ENCODE peak calls at places on chromosome 2, in seven cellular contexts. A, L, Y, R, J, G and K are unnamed samples.

GRCh38 chr2:212147921-212148513 is 390.6 kb downstream of the ERBB4 start:
- DNase-seq in A (no peak), L (peak; percentile 1), Y (no peak), R (no peak), J (peak; percentile 50), G (peak; percentile 31), K (no peak)

GRCh38 chr2:187233811-187234210 is 214.2 kb downstream of the CALCRL start:
- DNase-seq in A (no peak), L (no peak), Y (no peak), R (no peak), J (no peak), G (no peak), K (no peak)

GRCh38 chr2:144524190-144524957 is 4.5 kb upstream of the ZEB2 start:
- DNase-seq in A (no peak), L (no peak), Y (peak; percentile 90), R (peak; percentile 71), J (no peak), G (no peak), K (peak; percentile 85)

GRCh38 chr2:208135794-208136369 is 6.3 kb upstream of the CRYGC start:
- DNase-seq in A (no peak), L (no peak), Y (no peak), R (no peak), J (peak; percentile 23), G (no peak), K (no peak)

GRCh38 chr2:236618370-236618769 is 48.7 kb downstream of the ACKR3 start:
- DNase-seq in A (no peak), L (no peak), Y (no peak), R (no peak), J (peak; percentile 60), G (no peak), K (peak; percentile 36)

GRCh38 chr2:27408601-27409320 is 630 bp downstream of the PPM1G start:
- DNase-seq in A (no peak), L (no peak), Y (no peak), R (no peak), J (peak; percentile 44), G (peak; percentile 45), K (peak; percentile 25)

GRCh38 chr2:73952499-73953446 is 26.1 kb downstream of the DGUOK start:
- DNase-seq in A (no peak), L (peak; percentile 64), Y (no peak), R (no peak), J (peak; percentile 21), G (peak; percentile 50), K (no peak)

GRCh38 chr2:118224888-118225264 is 136.6 kb downstream of the INSIG2 start:
- DNase-seq in A (no peak), L (no peak), Y (peak; percentile 42), R (no peak), J (no peak), G (no peak), K (peak; percentile 93)

DNA sequence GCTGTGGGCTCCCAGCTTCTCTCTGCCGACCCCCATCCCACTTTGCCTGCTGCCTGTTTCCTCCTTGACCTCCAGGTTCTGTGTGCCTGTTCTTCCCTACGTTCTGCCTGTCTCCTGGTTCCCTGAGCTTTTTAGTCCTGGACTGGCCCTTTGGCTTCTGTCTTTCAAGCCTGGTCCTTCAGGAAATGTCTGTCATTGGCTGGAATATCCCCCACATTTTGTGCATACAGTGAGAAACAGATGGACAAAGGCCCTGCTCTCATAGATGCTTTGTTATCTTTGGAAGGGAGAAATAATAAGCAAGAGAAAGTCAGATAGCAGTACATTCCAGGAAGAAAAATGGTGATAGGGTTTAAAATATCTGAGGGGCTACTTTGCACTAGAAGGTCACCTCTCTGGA is 5.7 kb downstream of the MGAT5 start:
- DNase-seq in A (no peak), L (peak; percentile 14), Y (no peak), R (no peak), J (no peak), G (no peak), K (no peak)
- H3K9ac ChIP-seq in A (no peak overlapping the region), L (no peak overlapping the region), Y (no peak overlapping the region), R (no peak overlapping the region), J (no peak overlapping the region), G (no peak overlapping the region), K (no peak overlapping the region)

GRCh38 chr2:233059797-233060499 is at the start of gene INPP5D:
- DNase-seq in A (no peak), L (no peak), Y (no peak), R (no peak), J (no peak), G (no peak), K (no peak)

GRCh38 chr2:233061591-233062446 is 1.7 kb downstream of the INPP5D start:
- DNase-seq in A (no peak), L (peak; percentile 16), Y (peak; percentile 56), R (no peak), J (no peak), G (peak; percentile 60), K (peak; percentile 62)

GRCh38 chr2:233060500-233061006 is 411 bp downstream of the INPP5D start:
- DNase-seq in A (no peak), L (no peak), Y (no peak), R (no peak), J (no peak), G (no peak), K (no peak)

GRCh38 chr2:233062447-233062842 is 2.3 kb downstream of the INPP5D start:
- DNase-seq in A (no peak), L (no peak), Y (no peak), R (no peak), J (no peak), G (no peak), K (no peak)

GRCh38 chr2:233061007-233061590 is 957 bp downstream of the INPP5D start:
- DNase-seq in A (no peak), L (no peak), Y (no peak), R (no peak), J (no peak), G (no peak), K (no peak)
- H2AK5ac ChIP-seq in A (no peak overlapping the region), L (no peak overlapping the region), Y (no peak overlapping the region), R (no peak overlapping the region), J (no peak overlapping the region), G (no peak overlapping the region), K (no peak overlapping the region)

GRCh38 chr2:134144081-134144596 is 109.7 kb upstream of the MGAT5 start:
- DNase-seq in A (no peak), L (no peak), Y (no peak), R (no peak), J (no peak), G (no peak), K (peak; percentile 81)

GRCh38 chr2:134141598-134142340 is 112.1 kb upstream of the MGAT5 start:
- DNase-seq in A (no peak), L (no peak), Y (peak; percentile 65), R (no peak), J (peak; percentile 48), G (no peak), K (peak; percentile 92)

GRCh38 chr2:134142341-134142738 is 111.5 kb upstream of the MGAT5 start:
- DNase-seq in A (no peak), L (no peak), Y (no peak), R (no peak), J (no peak), G (no peak), K (no peak)

GRCh38 chr2:134143568-134143967 is 110.3 kb upstream of the MGAT5 start:
- DNase-seq in A (no peak), L (no peak), Y (no peak), R (no peak), J (no peak), G (no peak), K (no peak)

DNA sequence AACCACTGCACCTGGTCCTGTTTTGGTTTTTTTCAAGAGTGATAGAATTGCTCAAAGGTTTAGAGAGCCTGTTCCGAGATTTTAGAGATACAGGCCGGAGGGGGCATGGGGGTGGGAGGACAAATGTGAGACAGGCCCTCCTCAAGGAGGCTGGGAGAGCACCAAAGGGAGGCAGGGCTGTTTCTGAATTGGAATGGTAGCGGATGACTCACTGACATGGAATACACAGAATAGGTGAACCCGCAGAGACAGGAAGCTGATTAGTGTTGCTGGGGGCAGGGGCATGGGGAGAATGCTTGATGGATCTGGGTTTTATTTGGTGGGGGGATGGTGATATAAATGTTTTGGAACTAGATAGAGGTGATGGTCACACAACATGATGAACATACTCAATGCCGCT is 111.0 kb upstream of the MGAT5 start:
- DNase-seq in A (no peak), L (peak; percentile 39), Y (no peak), R (no peak), J (peak; percentile 79), G (no peak), K (peak; percentile 95)
- H3K27ac ChIP-seq in A (no peak overlapping the region), L (no peak overlapping the region), Y (no peak overlapping the region), R (no peak overlapping the region), J (no peak overlapping the region), G (peak overlapping the region; percentile 7), K (peak overlapping the region; percentile 46)

GRCh38 chr2:43138441-43138840 is 88.0 kb downstream of the ZFP36L2 start:
- DNase-seq in A (no peak), L (no peak), Y (no peak), R (no peak), J (no peak), G (no peak), K (no peak)

GRCh38 chr2:43135583-43135982 is 90.8 kb downstream of the ZFP36L2 start:
- DNase-seq in A (no peak), L (no peak), Y (no peak), R (no peak), J (no peak), G (no peak), K (no peak)

GRCh38 chr2:43136862-43137261 is 89.5 kb downstream of the ZFP36L2 start:
- DNase-seq in A (no peak), L (no peak), Y (no peak), R (no peak), J (no peak), G (no peak), K (no peak)

GRCh38 chr2:43134571-43134889 is 91.9 kb downstream of the ZFP36L2 start:
- DNase-seq in A (no peak), L (no peak), Y (no peak), R (no peak), J (no peak), G (no peak), K (no peak)

DNA sequence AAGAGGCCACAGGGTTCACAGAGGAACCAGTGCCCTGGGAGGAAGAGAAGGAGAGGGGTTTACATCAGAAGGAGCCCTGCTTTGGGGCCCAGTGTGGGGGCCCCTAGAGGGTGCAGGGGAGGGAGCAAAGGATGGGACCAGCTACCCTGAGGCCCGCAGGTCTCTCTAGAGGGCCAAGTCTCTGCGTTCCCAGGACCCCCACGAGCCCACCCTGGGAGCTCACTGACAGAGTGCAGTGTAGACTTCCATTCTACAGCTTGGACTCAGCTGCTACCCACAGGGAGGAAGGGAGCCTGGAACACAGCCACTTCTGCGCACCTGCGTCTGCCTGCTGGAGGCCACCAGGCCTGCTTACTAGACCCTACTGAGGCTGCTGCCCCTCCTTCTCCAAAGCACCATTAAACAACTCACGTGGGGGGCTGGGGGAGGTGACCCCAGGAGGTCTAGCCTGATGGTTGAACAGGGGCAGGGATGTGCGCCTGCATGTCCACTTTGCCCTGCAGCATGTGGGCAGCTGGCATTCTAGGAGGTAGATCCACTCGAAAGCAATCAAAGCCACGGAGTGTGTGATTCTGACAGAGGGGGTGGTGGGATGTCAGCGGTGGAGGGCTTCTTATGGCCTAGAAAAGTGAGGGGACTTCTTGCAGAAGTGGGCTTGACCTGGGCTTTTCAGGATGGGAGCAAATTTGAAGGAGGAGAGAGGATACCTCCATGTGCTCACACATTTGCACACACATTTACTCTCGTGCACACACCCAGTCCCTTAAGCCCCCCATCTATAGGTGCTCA is 90.2 kb downstream of the ZFP36L2 start:
- DNase-seq in A (no peak), L (no peak), Y (no peak), R (no peak), J (no peak), G (no peak), K (no peak)
- H3K9ac ChIP-seq in A (no peak overlapping the region), L (no peak overlapping the region), Y (no peak overlapping the region), R (no peak overlapping the region), J (no peak overlapping the region), G (no peak overlapping the region), K (no peak overlapping the region)